ENCODE peak calls at places on chromosomes 11 and 22, in six cellular contexts. K, P, F, B, C and Y are unnamed samples.

GRCh38 chr11:65121447-65121864 is 478 bp downstream of the FAU start:
- DNase-seq in C (peak; percentile 32), F (no peak), K (no peak), B (no peak), P (no peak), Y (no peak)

GRCh38 chr22:25908212-25908611 is 166.2 kb downstream of the MYO18B start:
- DNase-seq in P (no peak), F (no peak), K (no peak), C (no peak), B (no peak), Y (no peak)

GRCh38 chr11:34147581-34147980 is 42.2 kb downstream of the NAT10 start:
- DNase-seq in C (no peak), P (no peak), F (no peak), B (no peak), K (no peak), Y (no peak)

GRCh38 chr11:120139316-120140069 is 1.6 kb upstream of the TRIM29 start:
- DNase-seq in C (no peak), K (no peak), B (no peak), P (no peak), F (no peak), Y (no peak)

GRCh38 chr22:47129902-47130301 is 367.5 kb downstream of the TBC1D22A start:
- DNase-seq in F (no peak), P (no peak), C (peak; percentile 7), B (no peak), K (peak; percentile 30), Y (no peak)

GRCh38 chr11:2994336-2994730 is 2.2 kb upstream of the NAP1L4 start:
- DNase-seq in F (no peak), P (no peak), C (no peak), B (no peak), K (no peak), Y (no peak)

GRCh38 chr22:37650463-37651136 is 7.9 kb upstream of the PDXP start:
- DNase-seq in F (no peak), C (no peak), K (no peak), P (no peak), B (no peak), Y (no peak)

GRCh38 chr11:111282663-111283062 is 15.7 kb upstream of the POU2AF3 start:
- DNase-seq in K (no peak), C (no peak), F (no peak), B (no peak), P (no peak), Y (no peak)

GRCh38 chr11:134622458-134622857 is 210.4 kb upstream of the B3GAT1 start:
- DNase-seq in F (no peak), C (no peak), P (no peak), B (no peak), K (no peak), Y (no peak)

GRCh38 chr11:27718853-27719574 is 18.8 kb upstream of the BDNF start:
- DNase-seq in B (peak; percentile 71), F (no peak), P (peak; percentile 39), K (peak; percentile 75), C (no peak), Y (peak; percentile 77)

GRCh38 chr11:72776844-72777754 is 16.7 kb downstream of the STARD10 start:
- DNase-seq in C (no peak), B (no peak), F (no peak), P (no peak), K (peak; percentile 27), Y (peak; percentile 70)

GRCh38 chr22:17815703-17816254 is 41.5 kb upstream of the BID start:
- DNase-seq in F (no peak), C (no peak), P (no peak), K (no peak), B (no peak), Y (no peak)

GRCh38 chr11:68275721-68276488 is 4.1 kb upstream of the C11orf24 start:
- DNase-seq in F (no peak), K (no peak), B (no peak), P (no peak), C (no peak), Y (no peak)

GRCh38 chr11:50186146-50186545 is 153.5 kb downstream of the OR4C45 start:
- DNase-seq in P (no peak), C (no peak), K (no peak), F (no peak), B (no peak), Y (no peak)

GRCh38 chr11:63572026-63572688 is 9.0 kb upstream of the PLAAT2 start:
- DNase-seq in P (no peak), F (no peak), B (no peak), C (no peak), K (no peak), Y (no peak)

GRCh38 chr22:22009661-22010060 is 27.1 kb upstream of the TOP3B start:
- DNase-seq in B (no peak), F (no peak), K (no peak), P (no peak), C (no peak), Y (no peak)

GRCh38 chr11:47775240-47775869 is 8.2 kb upstream of the FNBP4 start:
- DNase-seq in K (peak; percentile 16), F (no peak), C (no peak), B (no peak), P (no peak), Y (no peak)

GRCh38 chr11:11569936-11570491 is 51.8 kb downstream of the GALNT18 start:
- DNase-seq in B (peak; percentile 43), K (no peak), P (no peak), C (no peak), F (no peak), Y (peak; percentile 7)

GRCh38 chr11:88535916-88536547 is 198.5 kb upstream of the CTSC start:
- DNase-seq in B (peak; percentile 24), C (no peak), K (no peak), F (peak; percentile 24), P (peak; percentile 76), Y (no peak)

GRCh38 chr11:13168281-13168680 is 109.3 kb upstream of the BMAL1 start:
- DNase-seq in F (no peak), C (no peak), P (no peak), K (no peak), B (no peak), Y (no peak)

GRCh38 chr22:44909241-44909640 is 100.6 kb downstream of the PHF21B start:
- DNase-seq in C (no peak), K (no peak), P (no peak), B (no peak), F (no peak), Y (no peak)

GRCh38 chr11:67054851-67055523 is 1.7 kb upstream of the RHOD start:
- DNase-seq in F (no peak), P (peak; percentile 33), B (peak; percentile 71), C (peak; percentile 27), K (peak; percentile 91), Y (peak; percentile 94)

GRCh38 chr11:123407124-123407995 is 22.7 kb upstream of the GRAMD1B start:
- DNase-seq in B (peak; percentile 94), F (peak; percentile 44), P (peak; percentile 46), C (peak; percentile 61), K (peak; percentile 87), Y (peak; percentile 41)

GRCh38 chr22:41833369-41834004 is 582 bp downstream of the SREBF2 start:
- DNase-seq in C (peak; percentile 59), K (peak; percentile 22), P (peak; percentile 22), F (peak; percentile 41), B (peak; percentile 26), Y (peak; percentile 87)

GRCh38 chr22:39462443-39463147 is 5.8 kb downstream of the MGAT3 start:
- DNase-seq in P (no peak), F (no peak), C (no peak), B (no peak), K (peak; percentile 58), Y (no peak)

GRCh38 chr22:36282078-36282831 is 29.3 kb downstream of the APOL1 start:
- DNase-seq in B (no peak), F (no peak), K (no peak), P (no peak), C (no peak), Y (no peak)

GRCh38 chr11:111097191-111097590 is 148.3 kb upstream of the POU2AF2 start:
- DNase-seq in C (no peak), P (peak; percentile 26), K (no peak), B (peak; percentile 39), F (no peak), Y (peak; percentile 35)

GRCh38 chr11:22343411-22344032 is 5.3 kb downstream of the SLC17A6 start:
- DNase-seq in K (no peak), B (no peak), P (no peak), F (peak; percentile 10), C (no peak), Y (no peak)

GRCh38 chr11:130448416-130449068 is at the start of gene ADAMTS15:
- DNase-seq in B (peak; percentile 84), K (peak; percentile 92), P (peak; percentile 63), C (peak; percentile 42), F (peak; percentile 58), Y (peak; percentile 89)

GRCh38 chr11:70281114-70281729 is 10.7 kb downstream of the PPFIA1 start:
- DNase-seq in P (peak; percentile 57), B (no peak), F (no peak), K (no peak), C (no peak), Y (no peak)

GRCh38 chr11:45048870-45049825 is 97.3 kb upstream of the PRDM11 start:
- DNase-seq in P (no peak), B (peak; percentile 80), C (no peak), K (peak; percentile 79), F (no peak), Y (no peak)

GRCh38 chr22:20972933-20973577 is 6.0 kb downstream of the AIFM3 start:
- DNase-seq in P (no peak), K (no peak), B (no peak), C (no peak), F (no peak), Y (no peak)

GRCh38 chr11:86931965-86932332 is 23.2 kb downstream of the FZD4 start:
- DNase-seq in B (peak; percentile 40), P (peak; percentile 83), C (no peak), K (no peak), F (no peak), Y (no peak)

GRCh38 chr11:44788536-44789227 is 61.9 kb downstream of the TSPAN18 start:
- DNase-seq in F (no peak), P (no peak), C (no peak), B (no peak), K (no peak), Y (no peak)

GRCh38 chr11:12376259-12376971 is 956 bp upstream of the PARVA start:
- DNase-seq in P (peak; percentile 65), B (no peak), C (no peak), K (no peak), F (no peak), Y (peak; percentile 65)

GRCh38 chr11:125156346-125156745 is 8.2 kb upstream of the PKNOX2 start:
- DNase-seq in F (no peak), B (no peak), C (no peak), K (no peak), P (no peak), Y (no peak)

GRCh38 chr11:130904380-130904779 is 11.9 kb downstream of the SNX19 start:
- DNase-seq in C (no peak), B (no peak), K (no peak), P (no peak), F (no peak), Y (no peak)

GRCh38 chr11:68347841-68348240 is 35.5 kb downstream of the LRP5 start:
- DNase-seq in B (no peak), K (no peak), C (no peak), P (no peak), F (no peak), Y (no peak)

GRCh38 chr11:73156114-73156513 is 14.0 kb upstream of the FCHSD2 start:
- DNase-seq in P (no peak), K (no peak), C (no peak), B (no peak), F (no peak), Y (no peak)